ENCODE peak calls at places on chromosome 7, in ten cellular contexts. Y is BE2C, O is A549, G is right lobe of liver, L is PC-9, U is ovary, N is endothelial cell, K is AG04450, B is mucosa of descending colon, C is fibroblast of lung. S is an unnamed sample.
A peak's percentile ranks its signal among the peaks of the same experiment; 100 is the strongest.

GRCh38 chr7:118104812-118105441 is 79.0 kb upstream of the LSM8 start:
- DNase-seq in Y (no peak), O (peak; percentile 44), G (no peak), L (no peak), U (no peak), N (no peak), K (no peak), B (no peak), C (peak; percentile 24), S (no peak)

GRCh38 chr7:156928406-156928747 is 21.1 kb upstream of the NOM1 start:
- DNase-seq in Y (no peak), O (no peak), G (no peak), L (no peak), U (no peak), N (no peak), K (no peak), B (no peak), C (no peak), S (peak; percentile 65)

GRCh38 chr7:157310676-157311185 is 26.1 kb upstream of the DNAJB6 start:
- DNase-seq in Y (no peak), O (no peak), G (no peak), L (no peak), U (no peak), N (no peak), K (no peak), B (no peak), C (peak; percentile 50), S (no peak)

GRCh38 chr7:44798649-44799275 is 2.3 kb downstream of the PPIA start:
- DNase-seq in Y (no peak), O (no peak), G (no peak), L (no peak), U (no peak), N (no peak), K (no peak), B (no peak), C (peak; percentile 29), S (no peak)

GRCh38 chr7:135846339-135846738 is 97.7 kb upstream of the FAM180A start:
- DNase-seq in Y (no peak), O (no peak), G (no peak), L (no peak), U (no peak), N (no peak), K (no peak), B (no peak), C (no peak), S (peak; percentile 73)

GRCh38 chr7:19508124-19508523 is 200.7 kb downstream of the POLR1F start:
- DNase-seq in Y (no peak), O (no peak), G (no peak), L (no peak), U (no peak), N (no peak), K (no peak), B (no peak), C (peak; percentile 26), S (no peak)

GRCh38 chr7:98641646-98642489 is 24.8 kb downstream of the NPTX2 start:
- DNase-seq in Y (no peak), O (no peak), G (no peak), L (no peak), U (no peak), N (peak; percentile 18), K (no peak), B (no peak), C (no peak), S (no peak)

GRCh38 chr7:35849158-35849831 is 48.4 kb downstream of the SEPTIN7 start:
- DNase-seq in Y (peak; percentile 19), O (no peak), G (no peak), L (no peak), U (no peak), N (no peak), K (no peak), B (no peak), C (peak; percentile 70), S (no peak)

GRCh38 chr7:72098812-72099211 is 313.3 kb downstream of the CALN1 start:
- DNase-seq in Y (peak; percentile 97), O (no peak), G (no peak), L (no peak), U (no peak), N (no peak), K (no peak), B (no peak), C (no peak), S (no peak)

GRCh38 chr7:94350729-94351128 is 44.0 kb upstream of the COL1A2 start:
- DNase-seq in Y (no peak), O (no peak), G (no peak), L (no peak), U (no peak), N (no peak), K (no peak), B (no peak), C (no peak), S (no peak)

GRCh38 chr7:151792011-151792410 is 84.9 kb downstream of the PRKAG2 start:
- DNase-seq in Y (no peak), O (no peak), G (no peak), L (no peak), U (no peak), N (no peak), K (no peak), B (no peak), C (no peak), S (no peak)

GRCh38 chr7:144834516-144835165 is 1.2 kb downstream of the TPK1 start:
- DNase-seq in Y (no peak), O (peak; percentile 1), G (peak; percentile 25), L (no peak), U (no peak), N (no peak), K (no peak), B (no peak), C (no peak), S (no peak)

GRCh38 chr7:110105840-110106239 is 985.1 kb upstream of the LRRN3 start:
- DNase-seq in Y (no peak), O (no peak), G (no peak), L (no peak), U (no peak), N (no peak), K (no peak), B (no peak), C (no peak), S (no peak)

DNA sequence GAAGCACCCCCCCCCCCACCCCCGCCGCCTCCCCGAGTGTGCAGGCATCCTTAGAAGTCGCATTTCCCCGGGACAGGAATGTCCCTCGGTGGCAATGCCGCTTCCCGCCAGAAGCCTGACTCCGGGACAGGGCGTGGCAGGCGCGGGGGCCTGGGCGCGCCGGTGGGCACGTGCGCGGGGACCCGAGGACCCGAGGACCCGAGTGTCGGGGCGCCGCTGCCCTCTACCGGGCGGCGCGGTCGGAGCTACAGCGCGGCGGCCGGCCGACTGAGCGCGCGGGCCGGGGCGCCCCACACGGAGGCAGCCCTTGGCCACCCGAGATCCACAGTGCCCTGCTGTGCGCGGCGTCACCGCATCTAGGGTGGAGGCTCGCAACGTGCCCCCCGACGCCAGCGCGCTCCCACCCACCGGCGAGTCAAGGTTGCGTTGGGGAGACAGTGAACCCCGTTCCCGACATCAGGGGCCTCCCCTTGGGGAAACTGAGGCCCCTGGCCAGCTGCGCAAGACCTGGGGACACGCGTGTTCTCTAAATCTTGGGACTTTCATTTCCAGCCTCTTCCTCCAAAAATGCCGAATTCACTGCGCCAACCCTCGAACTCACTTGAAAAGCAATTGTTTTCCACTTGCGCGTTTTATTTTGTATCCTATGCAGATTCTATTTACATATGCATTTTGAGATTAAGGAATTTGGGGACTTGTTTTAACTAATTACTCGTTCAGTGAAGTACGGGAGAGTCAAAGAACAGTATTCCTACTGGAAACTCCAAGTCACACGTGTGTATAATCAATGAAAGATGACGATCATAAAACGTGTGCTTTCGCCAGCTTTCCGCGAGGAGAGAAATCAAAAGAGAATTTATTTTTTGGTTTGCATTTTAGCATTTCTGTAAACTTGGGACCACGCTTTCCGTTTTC is 3.1 kb upstream of the CUX1 start:
- DNase-seq in Y (peak; percentile 70), O (peak; percentile 70), G (peak; percentile 74), L (peak; percentile 74), U (peak; percentile 68), N (peak; percentile 62), K (no peak), B (peak; percentile 78), C (peak; percentile 33), S (no peak)
- TF ChIP-seq CTCF in Y (peak; percentile 6), O (peak; percentile 78), G (peak; percentile 60), L (peak; percentile 47), U (peak; percentile 82), N (no peak), K (peak; percentile 26), B (peak; percentile 52), C (no peak), S (peak; percentile 71)

GRCh38 chr7:114929570-114929969 is 7.7 kb downstream of the MDFIC start:
- DNase-seq in Y (no peak), O (peak; percentile 11), G (no peak), L (no peak), U (no peak), N (no peak), K (no peak), B (no peak), C (no peak), S (no peak)
- TF ChIP-seq CTCF in Y (no peak), O (peak; percentile 8), G (no peak), L (no peak), U (no peak), N (no peak), K (no peak), B (no peak), C (peak; percentile 12), S (no peak)

GRCh38 chr7:21947056-21947455 is 1.4 kb upstream of the CDCA7L start:
- DNase-seq in Y (no peak), O (no peak), G (no peak), L (no peak), U (no peak), N (no peak), K (no peak), B (no peak), C (no peak), S (no peak)

GRCh38 chr7:21944616-21945373 is 904 bp downstream of the CDCA7L start:
- DNase-seq in Y (no peak), O (peak; percentile 12), G (peak; percentile 79), L (peak; percentile 82), U (peak; percentile 24), N (peak; percentile 10), K (no peak), B (peak; percentile 83), C (peak; percentile 17), S (no peak)

GRCh38 chr7:21946228-21946709 is 570 bp upstream of the CDCA7L start:
- DNase-seq in Y (peak; percentile 89), O (peak; percentile 6), G (no peak), L (no peak), U (no peak), N (no peak), K (no peak), B (no peak), C (no peak), S (no peak)

GRCh38 chr7:21943436-21943835 is 2.3 kb downstream of the CDCA7L start:
- DNase-seq in Y (no peak), O (no peak), G (no peak), L (no peak), U (no peak), N (no peak), K (no peak), B (no peak), C (no peak), S (no peak)

GRCh38 chr7:21945374-21946227 is at the start of gene CDCA7L:
- DNase-seq in Y (peak; percentile 82), O (peak; percentile 81), G (peak; percentile 89), L (peak; percentile 95), U (peak; percentile 78), N (peak; percentile 68), K (no peak), B (peak; percentile 86), C (peak; percentile 77), S (peak; percentile 88)
- TF ChIP-seq CTCF in Y (no peak), O (no peak), G (no peak), L (no peak), U (peak; percentile 10), N (no peak), K (no peak), B (no peak), C (no peak), S (no peak)

GRCh38 chr7:116653204-116653603 is 18.8 kb upstream of the MET start:
- DNase-seq in Y (no peak), O (peak; percentile 54), G (no peak), L (peak; percentile 45), U (no peak), N (no peak), K (peak; percentile 29), B (no peak), C (peak; percentile 94), S (no peak)
- TF ChIP-seq CTCF in Y (no peak), O (no peak), G (no peak), L (no peak), U (no peak), N (no peak), K (no peak), B (no peak), C (no peak), S (no peak)